ENCODE peak calls at places on chromosomes 4 and X, in four cellular contexts. G, B, X and V are unnamed samples. For H3K4me1, the result is how much of the 10 kb centered on the place peaks cover.

GRCh38 chrX:115602729-115603389 is 41.9 kb downstream of the PLS3 start:
- DNase-seq in G (no peak), B (no peak), X (no peak), V (no peak)

GRCh38 chr4:183182873-183183725 is 84.0 kb downstream of the WWC2 start:
- DNase-seq in X (no peak), B (peak), G (peak), V (peak)

GRCh38 chrX:41600266-41600665 is 88.5 kb upstream of the GPR34 start:
- DNase-seq in X (no peak), G (no peak), B (no peak), V (no peak)

GRCh38 chr4:98663226-98664006 is 5.0 kb upstream of the TSPAN5 start:
- DNase-seq in B (peak), G (no peak), X (no peak), V (peak)

GRCh38 chr4:77473509-77473908 is 132.1 kb upstream of the CXCL13 start:
- DNase-seq in X (no peak), G (no peak), B (no peak), V (no peak)

GRCh38 chr4:119628281-119629141 is at the start of gene PDE5A:
- DNase-seq in X (peak), B (peak), G (peak), V (peak)

GRCh38 chr4:151163855-151164254 is 64.4 kb downstream of the RPS3A start:
- DNase-seq in G (no peak), B (no peak), X (no peak), V (no peak)

GRCh38 chrX:13085533-13085932 is 41.1 kb upstream of the FAM9C start:
- DNase-seq in X (no peak), B (no peak), G (no peak), V (no peak)

GRCh38 chr4:127174168-127174567 is 458.6 kb upstream of the INTU start:
- DNase-seq in B (no peak), G (no peak), X (no peak), V (no peak)

GRCh38 chr4:119930546-119930945 is 136.1 kb downstream of the MAD2L1 start:
- DNase-seq in G (no peak), B (no peak), X (no peak), V (no peak)

GRCh38 chr4:105350859-105351494 is 122.9 kb downstream of the PPA2 start:
- DNase-seq in B (no peak), G (no peak), X (no peak), V (no peak)

GRCh38 chr4:94621491-94622080 is 136.2 kb upstream of the BMPR1B start:
- DNase-seq in X (no peak), G (no peak), B (no peak), V (no peak)

GRCh38 chr4:28287837-28288236 is 1427.2 kb downstream of the STIM2 start:
- DNase-seq in G (no peak), B (peak), X (no peak), V (no peak)

GRCh38 chr4:128322986-128323385 is 35.4 kb upstream of the PGRMC2 start:
- DNase-seq in G (no peak), B (no peak), X (no peak), V (no peak)

GRCh38 chrX:132023896-132024386 is 839 bp downstream of the STK26 start:
- DNase-seq in G (peak), X (no peak), B (no peak), V (peak)

GRCh38 chrX:66635360-66635759 is 3.5 kb downstream of the EDA2R start:
- DNase-seq in G (no peak), X (no peak), B (no peak), V (no peak)

GRCh38 chr4:121326580-121326979 is 54.2 kb downstream of the QRFPR start:
- DNase-seq in B (no peak), G (no peak), X (no peak), V (no peak)

GRCh38 chr4:41661447-41662076 is 87.0 kb downstream of the PHOX2B start:
- DNase-seq in X (peak), B (peak), G (peak), V (peak)

GRCh38 chr4:74109894-74110605 is 11.1 kb upstream of the CXCL2 start:
- DNase-seq in G (no peak), X (no peak), B (no peak), V (no peak)

GRCh38 chr4:74110670-74111069 is 11.7 kb upstream of the CXCL2 start:
- DNase-seq in X (no peak), G (no peak), B (no peak), V (no peak)

GRCh38 chr4:74112399-74113090 is 13.6 kb upstream of the CXCL2 start:
- DNase-seq in X (no peak), G (no peak), B (no peak), V (no peak)

GRCh38 chr4:74111990-74112389 is 13.0 kb upstream of the CXCL2 start:
- DNase-seq in B (no peak), G (peak), X (no peak), V (no peak)

DNA sequence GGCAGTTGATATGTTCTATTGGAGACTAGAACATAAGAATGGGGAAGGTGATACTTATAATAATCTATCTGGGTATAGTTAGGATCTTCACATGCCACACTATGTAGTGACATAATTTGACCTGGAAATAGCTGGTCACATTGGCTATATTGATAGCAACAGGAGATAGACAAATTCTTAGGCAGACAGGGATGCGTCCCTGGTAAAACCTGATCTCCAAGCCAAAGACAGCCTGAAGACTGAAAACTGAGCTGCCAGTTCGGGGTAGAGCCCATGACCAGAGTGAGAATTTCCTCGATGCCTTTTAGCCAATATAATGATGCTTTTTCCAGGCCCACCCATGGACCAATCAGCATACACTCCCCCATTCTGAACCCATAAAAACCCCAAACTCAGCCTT is 12.6 kb upstream of the CXCL2 start:
- DNase-seq in B (no peak), X (no peak), G (no peak), V (no peak)
- H3K4me1 ChIP-seq in B (under half), X (under half), G (under half), V (under half)

GRCh38 chrX:79147477-79147876 is 3.0 kb downstream of the GPR174 start:
- DNase-seq in B (no peak), X (no peak), G (no peak), V (no peak)

GRCh38 chrX:79146552-79147390 is 2.3 kb downstream of the GPR174 start:
- DNase-seq in X (no peak), B (no peak), G (no peak), V (no peak)
- H3K4me3 ChIP-seq in X (no peak), B (no peak), G (no peak), V (no peak)

GRCh38 chr4:10098770-10099139 is 17.8 kb downstream of the WDR1 start:
- DNase-seq in X (no peak), G (no peak), B (no peak), V (no peak)
- H3K4me1 ChIP-seq in X (under half), G (under half), B (half or more), V (under half)

DNA sequence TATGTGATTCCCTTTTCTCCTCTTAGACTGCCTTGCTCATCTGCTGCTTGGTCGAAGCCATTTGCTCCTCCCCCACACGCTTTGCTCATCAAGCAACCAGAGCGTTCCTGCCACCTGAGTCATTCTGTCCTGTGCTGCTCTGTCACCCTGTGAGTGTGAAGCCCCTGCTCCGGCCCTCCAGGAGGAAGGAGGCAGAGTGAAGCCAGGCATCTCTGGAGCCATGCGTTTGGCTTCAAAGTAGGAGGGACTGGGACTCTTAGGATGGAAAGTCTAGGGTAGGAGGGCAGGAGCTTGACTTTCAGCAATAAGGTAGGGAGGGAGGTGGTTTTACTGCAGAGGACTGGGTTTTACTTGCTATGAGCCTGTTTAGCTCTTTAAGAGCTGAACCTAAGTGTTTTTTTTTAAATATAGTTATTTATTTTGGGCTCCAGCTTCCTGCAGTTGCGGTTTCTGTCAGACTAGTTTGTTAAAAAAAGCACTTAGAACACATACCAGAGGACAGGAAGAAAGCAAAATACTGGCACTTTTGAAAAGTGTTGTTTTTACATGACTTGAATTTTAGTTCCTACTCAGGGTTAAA is 63.6 kb downstream of the SPINK2 start:
- DNase-seq in B (peak), G (peak), X (peak), V (peak)
- H3K4me3 ChIP-seq in B (no peak), G (no peak), X (no peak), V (no peak)

GRCh38 chr4:39133623-39134022 is 48.7 kb upstream of the WDR19 start:
- DNase-seq in X (no peak), B (no peak), G (no peak), V (no peak)
- H3K4me1 ChIP-seq in X (under half), B (under half), G (under half), V (under half)